ENCODE peak calls at places on chromosomes 3 and 15, in four cellular contexts. G, V, B and N are unnamed samples.

GRCh38 chr3:194103475-194103874 is 32.5 kb upstream of the HES1 start:
- DNase-seq in B (peak; percentile 52), G (no peak), V (no peak), N (no peak)

GRCh38 chr3:69865920-69866679 is 126.8 kb downstream of the MITF start:
- DNase-seq in B (no peak), V (no peak), G (no peak), N (no peak)

GRCh38 chr15:89385596-89386242 is 51.1 kb upstream of the POLG start:
- DNase-seq in B (no peak), G (no peak), V (no peak), N (no peak)

GRCh38 chr15:65337436-65338070 is 33.1 kb downstream of the RNU5B-1 start:
- DNase-seq in V (no peak), G (no peak), B (no peak), N (peak; percentile 56)

GRCh38 chr3:10366681-10367101 is 45.8 kb upstream of the SEC13 start:
- DNase-seq in B (no peak), V (peak; percentile 92), G (no peak), N (no peak)

GRCh38 chr3:88408935-88409334 is 259.2 kb downstream of the C3orf38 start:
- DNase-seq in B (no peak), G (no peak), V (no peak), N (no peak)

GRCh38 chr15:31342381-31342780 is 15.7 kb downstream of the KLF13 start:
- DNase-seq in V (no peak), B (no peak), G (no peak), N (peak; percentile 9)

GRCh38 chr3:12400795-12401194 is 83.5 kb upstream of the TSEN2 start:
- DNase-seq in G (no peak), V (no peak), B (no peak), N (no peak)

GRCh38 chr15:31214158-31214863 is 112.3 kb upstream of the KLF13 start:
- DNase-seq in B (no peak), V (no peak), G (no peak), N (no peak)

GRCh38 chr15:75673426-75674247 is 25.9 kb downstream of the SNX33 start:
- DNase-seq in V (peak; percentile 77), B (no peak), G (peak; percentile 87), N (peak; percentile 92)

GRCh38 chr3:58657571-58658141 is 8.9 kb downstream of the FAM3D start:
- DNase-seq in B (no peak), V (no peak), G (no peak), N (no peak)

GRCh38 chr3:99895106-99895705 is 77.5 kb downstream of the CMSS1 start:
- DNase-seq in B (no peak), G (no peak), V (no peak), N (no peak)

GRCh38 chr15:47885921-47886320 is 168.6 kb downstream of the SEMA6D start:
- DNase-seq in B (no peak), G (no peak), V (peak; percentile 72), N (no peak)

GRCh38 chr3:115007966-115008365 is 139.1 kb downstream of the ZBTB20 start:
- DNase-seq in G (no peak), V (no peak), B (no peak), N (no peak)

GRCh38 chr15:41899854-41900442 is 6.1 kb upstream of the SPTBN5 start:
- DNase-seq in G (no peak), V (no peak), B (no peak), N (no peak)

GRCh38 chr15:49843725-49844124 is 222.9 kb downstream of the DTWD1 start:
- DNase-seq in G (no peak), B (no peak), V (no peak), N (no peak)